ENCODE peak calls at places on chromosomes 2 and 18, in nine cellular contexts. V is HFF-Myc; I is DND-41; U is effector memory CD4-positive, alpha-beta T cell; H is hepatocyte; P is Caco-2; A is fibroblast of lung; O is neural progenitor cell; Q is GM12865. G is an unnamed sample.

GRCh38 chr2:108776475-108776874 is 10.1 kb upstream of the CCDC138 start:
- DNase-seq in V (no peak), I (no peak), U (no peak), H (no peak), P (no peak), A (no peak), O (no peak), Q (peak; percentile 74), G (no peak)

GRCh38 chr2:15560404-15560987 is 638 bp downstream of the NBAS start:
- DNase-seq in V (no peak), I (peak; percentile 48), U (no peak), H (peak; percentile 61), P (no peak), A (peak; percentile 27), O (peak; percentile 55), Q (peak; percentile 18), G (no peak)

GRCh38 chr2:233011268-233012190 is 1.5 kb downstream of the NGEF start:
- DNase-seq in V (no peak), I (no peak), U (no peak), H (no peak), P (no peak), A (no peak), O (no peak), Q (no peak), G (peak; percentile 15)

GRCh38 chr18:8081872-8082553 is 514.9 kb downstream of the PTPRM start:
- DNase-seq in V (no peak), I (no peak), U (no peak), H (no peak), P (no peak), A (peak; percentile 7), O (no peak), Q (no peak), G (no peak)

GRCh38 chr2:48738806-48739205 is 16.7 kb downstream of the LHCGR start:
- DNase-seq in V (no peak), I (no peak), U (no peak), H (no peak), P (no peak), A (no peak), O (no peak), Q (no peak), G (no peak)

GRCh38 chr2:48733067-48733503 is 22.4 kb downstream of the LHCGR start:
- DNase-seq in V (no peak), I (no peak), U (no peak), H (no peak), P (no peak), A (no peak), O (no peak), Q (no peak), G (no peak)

GRCh38 chr2:220394433-220394832 is 767.0 kb downstream of the SLC4A3 start:
- DNase-seq in V (no peak), I (no peak), U (no peak), H (peak; percentile 41), P (no peak), A (peak; percentile 61), O (no peak), Q (no peak), G (peak; percentile 71)

GRCh38 chr2:223944704-223945531 is at the start of gene WDFY1:
- DNase-seq in V (no peak), I (peak; percentile 83), U (peak; percentile 59), H (peak; percentile 96), P (peak; percentile 90), A (peak; percentile 89), O (peak; percentile 95), Q (peak; percentile 93), G (peak; percentile 96)

GRCh38 chr2:211722928-211723327 is 815.7 kb downstream of the ERBB4 start:
- DNase-seq in V (no peak), I (no peak), U (no peak), H (no peak), P (no peak), A (no peak), O (no peak), Q (no peak), G (no peak)

GRCh38 chr2:62570861-62571698 is 65.1 kb upstream of the TMEM17 start:
- DNase-seq in V (no peak), I (no peak), U (no peak), H (peak; percentile 50), P (peak; percentile 74), A (no peak), O (peak; percentile 17), Q (no peak), G (no peak)

GRCh38 chr2:221381928-221382488 is 190.1 kb downstream of the EPHA4 start:
- DNase-seq in V (no peak), I (no peak), U (no peak), H (no peak), P (no peak), A (no peak), O (no peak), Q (no peak), G (no peak)

GRCh38 chr18:45957100-45957499 is 10.0 kb downstream of the EPG5 start:
- DNase-seq in V (no peak), I (no peak), U (no peak), H (no peak), P (no peak), A (peak; percentile 82), O (no peak), Q (no peak), G (no peak)

GRCh38 chr2:66813525-66813924 is 378.6 kb downstream of the MEIS1 start:
- DNase-seq in V (no peak), I (no peak), U (no peak), H (no peak), P (no peak), A (no peak), O (no peak), Q (no peak), G (no peak)

GRCh38 chr2:239857591-239857990 is 167.6 kb downstream of the NDUFA10 start:
- DNase-seq in V (no peak), I (no peak), U (no peak), H (no peak), P (no peak), A (no peak), O (no peak), Q (no peak), G (no peak)

GRCh38 chr2:69311017-69311416 is 76.0 kb downstream of the GFPT1 start:
- DNase-seq in V (no peak), I (no peak), U (no peak), H (no peak), P (no peak), A (no peak), O (no peak), Q (no peak), G (no peak)

GRCh38 chr2:62281661-62282060 is 85.7 kb downstream of the B3GNT2 start:
- DNase-seq in V (no peak), I (no peak), U (no peak), H (no peak), P (no peak), A (no peak), O (no peak), Q (no peak), G (no peak)

GRCh38 chr2:48452108-48452507 is 77.8 kb upstream of the STON1 start:
- DNase-seq in V (no peak), I (no peak), U (no peak), H (no peak), P (no peak), A (no peak), O (peak; percentile 37), Q (no peak), G (no peak)

GRCh38 chr18:7872569-7872968 is 305.5 kb downstream of the PTPRM start:
- DNase-seq in V (peak; percentile 67), I (no peak), U (no peak), H (peak; percentile 55), P (peak; percentile 67), A (peak; percentile 56), O (no peak), Q (no peak), G (no peak)

GRCh38 chr2:189083088-189083487 is 96.5 kb downstream of the COL5A2 start:
- DNase-seq in V (no peak), I (no peak), U (no peak), H (no peak), P (no peak), A (no peak), O (no peak), Q (no peak), G (no peak)

GRCh38 chr18:73421010-73421409 is 553.2 kb upstream of the NETO1 start:
- DNase-seq in V (no peak), I (no peak), U (no peak), H (no peak), P (no peak), A (no peak), O (no peak), Q (no peak), G (no peak)
- H3K4me3 ChIP-seq in V (no peak overlapping the region), I (no peak overlapping the region), U (no peak overlapping the region), H (no peak overlapping the region), P (no peak overlapping the region), A (no peak overlapping the region), O (no peak overlapping the region), Q (no peak overlapping the region), G (no peak overlapping the region)

GRCh38 chr2:118223487-118224136 is 135.3 kb downstream of the INSIG2 start:
- DNase-seq in V (no peak), I (no peak), U (no peak), H (no peak), P (no peak), A (peak; percentile 15), O (peak; percentile 36), Q (peak; percentile 15), G (no peak)
- H3K4me3 ChIP-seq in V (peak overlapping the region; percentile 37), I (no peak overlapping the region), U (peak overlapping the region; percentile 65), H (peak overlapping the region; percentile 11), P (peak overlapping the region; percentile 22), A (no peak overlapping the region), O (peak overlapping the region; percentile 57), Q (peak overlapping the region; percentile 67), G (no peak overlapping the region)

GRCh38 chr2:121076885-121077549 is 208.0 kb downstream of the TFCP2L1 start:
- DNase-seq in V (no peak), I (peak; percentile 72), U (peak; percentile 5), H (peak; percentile 81), P (peak; percentile 82), A (peak; percentile 23), O (peak; percentile 88), Q (peak; percentile 62), G (peak; percentile 89)

GRCh38 chr2:121075006-121075545 is 209.9 kb downstream of the TFCP2L1 start:
- DNase-seq in V (peak; percentile 90), I (peak; percentile 68), U (no peak), H (peak; percentile 64), P (peak; percentile 97), A (peak; percentile 89), O (peak; percentile 70), Q (peak; percentile 93), G (peak; percentile 81)

GRCh38 chr2:121076501-121076820 is 208.5 kb downstream of the TFCP2L1 start:
- DNase-seq in V (no peak), I (no peak), U (no peak), H (no peak), P (peak; percentile 50), A (no peak), O (no peak), Q (no peak), G (no peak)

GRCh38 chr2:121074322-121074932 is 210.6 kb downstream of the TFCP2L1 start:
- DNase-seq in V (no peak), I (no peak), U (no peak), H (no peak), P (peak; percentile 48), A (no peak), O (no peak), Q (no peak), G (no peak)

GRCh38 chr2:121075641-121076500 is 209.1 kb downstream of the TFCP2L1 start:
- DNase-seq in V (no peak), I (no peak), U (no peak), H (no peak), P (peak; percentile 49), A (no peak), O (peak; percentile 41), Q (no peak), G (no peak)
- H3K4me3 ChIP-seq in V (peak overlapping the region; percentile 21), I (no peak overlapping the region), U (no peak overlapping the region), H (no peak overlapping the region), P (peak overlapping the region; percentile 16), A (no peak overlapping the region), O (peak overlapping the region; percentile 37), Q (no peak overlapping the region), G (no peak overlapping the region)

GRCh38 chr2:10914272-10914693 is 2.5 kb downstream of the KCNF1 start:
- DNase-seq in V (no peak), I (no peak), U (no peak), H (peak; percentile 33), P (no peak), A (no peak), O (peak; percentile 63), Q (peak; percentile 21), G (peak; percentile 23)
- H3K4me3 ChIP-seq in V (no peak overlapping the region), I (no peak overlapping the region), U (no peak overlapping the region), H (no peak overlapping the region), P (no peak overlapping the region), A (no peak overlapping the region), O (no peak overlapping the region), Q (no peak overlapping the region), G (no peak overlapping the region)